ENCODE peak calls at places on chromosomes 5 and 9, in nine cellular contexts. O is lower leg skin, W is astrocyte of the cerebellum, A is NCI-H1436, I is foreskin fibroblast, M is renal cortical epithelial cell, N is EL, F is HepG2, B is lung. K is an unnamed sample.

GRCh38 chr9:72524820-72525539 is 3.6 kb downstream of the TMC1 start:
- DNase-seq in O (peak; percentile 26), W (peak; percentile 93), A (no peak), I (peak; percentile 98), M (peak; percentile 100), N (peak; percentile 98), F (no peak), B (no peak), K (no peak)

GRCh38 chr9:14347408-14348224 is 33.7 kb upstream of the NFIB start:
- DNase-seq in O (no peak), W (no peak), A (no peak), I (peak; percentile 52), M (no peak), N (peak; percentile 8), F (no peak), B (no peak), K (no peak)

GRCh38 chr5:54309237-54309636 is 1.1 kb downstream of the ARL15 start:
- DNase-seq in O (no peak), W (no peak), A (no peak), I (peak; percentile 41), M (no peak), N (peak; percentile 33), F (no peak), B (no peak), K (no peak)

GRCh38 chr5:130158036-130158435 is 253.8 kb downstream of the CHSY3 start:
- DNase-seq in O (no peak), W (no peak), A (no peak), I (no peak), M (no peak), N (no peak), F (no peak), B (no peak), K (no peak)

GRCh38 chr5:124446125-124446524 is 300.3 kb downstream of the ZNF608 start:
- DNase-seq in O (no peak), W (no peak), A (peak; percentile 25), I (no peak), M (no peak), N (no peak), F (no peak), B (no peak), K (no peak)

GRCh38 chr9:9855503-9856078 is 757.2 kb downstream of the PTPRD start:
- DNase-seq in O (no peak), W (no peak), A (no peak), I (no peak), M (no peak), N (no peak), F (no peak), B (no peak), K (no peak)

GRCh38 chr5:147538232-147538631 is 28.4 kb upstream of the DPYSL3 start:
- DNase-seq in O (no peak), W (peak; percentile 86), A (no peak), I (no peak), M (peak; percentile 73), N (peak; percentile 23), F (no peak), B (no peak), K (no peak)

GRCh38 chr9:38227061-38227540 is 158.1 kb upstream of the SHB start:
- DNase-seq in O (no peak), W (peak; percentile 26), A (peak; percentile 95), I (peak; percentile 45), M (peak; percentile 98), N (peak; percentile 96), F (peak; percentile 17), B (peak; percentile 72), K (peak; percentile 44)

GRCh38 chr5:2696156-2696807 is 55.2 kb downstream of the IRX2 start:
- DNase-seq in O (no peak), W (no peak), A (no peak), I (no peak), M (no peak), N (no peak), F (no peak), B (no peak), K (no peak)

GRCh38 chr9:90839183-90839582 is 37.6 kb downstream of the SYK start:
- DNase-seq in O (no peak), W (no peak), A (no peak), I (no peak), M (no peak), N (no peak), F (no peak), B (no peak), K (no peak)

GRCh38 chr5:6143523-6143922 is 234.8 kb downstream of the MED10 start:
- DNase-seq in O (no peak), W (no peak), A (no peak), I (no peak), M (no peak), N (no peak), F (no peak), B (no peak), K (no peak)

GRCh38 chr5:115549154-115549553 is 4.6 kb upstream of the FEM1C start:
- DNase-seq in O (no peak), W (no peak), A (no peak), I (peak; percentile 61), M (no peak), N (peak; percentile 53), F (peak; percentile 45), B (no peak), K (no peak)

GRCh38 chr5:994821-995220 is 13.8 kb upstream of the NKD2 start:
- DNase-seq in O (no peak), W (no peak), A (no peak), I (no peak), M (no peak), N (no peak), F (no peak), B (no peak), K (no peak)

GRCh38 chr5:146400206-146400605 is 46.9 kb upstream of the TCERG1 start:
- DNase-seq in O (no peak), W (no peak), A (no peak), I (no peak), M (no peak), N (no peak), F (no peak), B (no peak), K (no peak)

GRCh38 chr9:132003904-132004303 is 75.8 kb downstream of the MED27 start:
- DNase-seq in O (no peak), W (no peak), A (no peak), I (no peak), M (no peak), N (no peak), F (no peak), B (no peak), K (no peak)

GRCh38 chr9:129763235-129763917 is 10.5 kb upstream of the PTGES start:
- DNase-seq in O (no peak), W (peak; percentile 62), A (no peak), I (peak; percentile 81), M (peak; percentile 65), N (peak; percentile 50), F (no peak), B (peak; percentile 49), K (no peak)

GRCh38 chr5:146494656-146495055 is 21.3 kb downstream of the GPR151 start:
- DNase-seq in O (no peak), W (no peak), A (no peak), I (no peak), M (no peak), N (no peak), F (no peak), B (no peak), K (no peak)

GRCh38 chr9:135588886-135589595 is 27.5 kb downstream of the PAEP start:
- DNase-seq in O (no peak), W (no peak), A (no peak), I (no peak), M (no peak), N (no peak), F (no peak), B (no peak), K (no peak)

GRCh38 chr5:149141957-149142851 is 911 bp downstream of the ABLIM3 start:
- DNase-seq in O (peak; percentile 38), W (no peak), A (no peak), I (peak; percentile 72), M (no peak), N (peak; percentile 54), F (no peak), B (no peak), K (no peak)

GRCh38 chr5:170087168-170087817 is 18.4 kb upstream of the FOXI1 start:
- DNase-seq in O (no peak), W (no peak), A (no peak), I (no peak), M (no peak), N (no peak), F (no peak), B (no peak), K (no peak)

GRCh38 chr9:114369567-114370240 is 18.1 kb downstream of the AKNA start:
- DNase-seq in O (no peak), W (no peak), A (no peak), I (no peak), M (no peak), N (no peak), F (no peak), B (no peak), K (no peak)

GRCh38 chr5:157571357-157571827 is 4.2 kb downstream of the ADAM19 start:
- DNase-seq in O (no peak), W (peak; percentile 70), A (no peak), I (no peak), M (no peak), N (peak; percentile 95), F (no peak), B (no peak), K (no peak)

GRCh38 chr9:6907772-6908381 is 150.1 kb downstream of the KDM4C start:
- DNase-seq in O (no peak), W (peak; percentile 54), A (no peak), I (peak; percentile 71), M (peak; percentile 58), N (peak; percentile 45), F (peak; percentile 38), B (no peak), K (peak; percentile 7)

GRCh38 chr9:133004091-133005072 is 25.9 kb downstream of the GFI1B start:
- DNase-seq in O (no peak), W (no peak), A (no peak), I (no peak), M (no peak), N (no peak), F (no peak), B (no peak), K (peak; percentile 79)

GRCh38 chr9:38106488-38106887 is 37.5 kb upstream of the SHB start:
- DNase-seq in O (no peak), W (no peak), A (no peak), I (no peak), M (no peak), N (no peak), F (no peak), B (no peak), K (no peak)

K was measured in KG1.